ENCODE peak calls at places on chromosomes 6 and 20, in four cellular contexts. Y is lower lobe of right lung, P is upper lobe of right lung, A is HepG2. L is an unnamed sample. For H3K36me3, the result is how much of the 10 kb centered on the place peaks cover.

GRCh38 chr6:146551545-146551944 is 7.9 kb downstream of the RAB32 start:
- DNase-seq in Y (no peak), P (no peak), A (no peak), L (no peak)

GRCh38 chr6:15493437-15494168 is 169.2 kb downstream of the DTNBP1 start:
- DNase-seq in Y (no peak), P (no peak), A (no peak), L (no peak)

GRCh38 chr20:44485830-44486198 is 10.1 kb downstream of the TTPAL start:
- DNase-seq in Y (no peak), P (no peak), A (no peak), L (no peak)

GRCh38 chr6:164763788-164764187 is 545.6 kb downstream of the C6orf118 start:
- DNase-seq in Y (no peak), P (no peak), A (no peak), L (no peak)

GRCh38 chr6:124400600-124400999 is 561.6 kb upstream of the RNF217 start:
- DNase-seq in Y (no peak), P (no peak), A (no peak), L (no peak)

GRCh38 chr6:130766239-130767144 is 60.7 kb upstream of the SMLR1 start:
- DNase-seq in Y (no peak), P (no peak), A (no peak), L (no peak)

GRCh38 chr20:49610701-49611538 is 43.0 kb upstream of the PTGIS start:
- DNase-seq in Y (peak), P (peak), A (peak), L (no peak)

GRCh38 chr20:43442310-43442880 is 15.3 kb upstream of the SRSF6 start:
- DNase-seq in Y (no peak), P (no peak), A (peak), L (no peak)

GRCh38 chr6:157089258-157089657 is 234.1 kb downstream of the TMEM242 start:
- DNase-seq in Y (no peak), P (no peak), A (peak), L (no peak)

GRCh38 chr6:56361812-56362211 is 114.4 kb upstream of the COL21A1 start:
- DNase-seq in Y (no peak), P (no peak), A (no peak), L (no peak)

GRCh38 chr20:16587066-16587465 is 13.8 kb upstream of the KIF16B start:
- DNase-seq in Y (no peak), P (no peak), A (no peak), L (no peak)

GRCh38 chr6:162005375-162005774 is 722.2 kb downstream of the PRKN start:
- DNase-seq in Y (no peak), P (no peak), A (no peak), L (no peak)

GRCh38 chr6:50850223-50850751 is 31.6 kb downstream of the TFAP2B start:
- DNase-seq in Y (no peak), P (no peak), A (no peak), L (no peak)

GRCh38 chr6:81774542-81774941 is 22.1 kb upstream of the TENT5A start:
- DNase-seq in Y (no peak), P (no peak), A (peak), L (peak)

GRCh38 chr6:43636312-43636667 is 650 bp downstream of the MAD2L1BP start:
- DNase-seq in Y (no peak), P (no peak), A (no peak), L (no peak)

GRCh38 chr6:33990061-33990541 is 155.8 kb downstream of the GRM4 start:
- DNase-seq in Y (no peak), P (peak), A (no peak), L (no peak)

GRCh38 chr6:69795469-69796080 is 1.2 kb downstream of the LMBRD1 start:
- DNase-seq in Y (no peak), P (no peak), A (no peak), L (no peak)

GRCh38 chr6:163738725-163739124 is 324.2 kb downstream of the QKI start:
- DNase-seq in Y (no peak), P (no peak), A (no peak), L (no peak)

GRCh38 chr6:43733471-43734293 is 36.3 kb upstream of the VEGFA start:
- DNase-seq in Y (no peak), P (peak), A (no peak), L (no peak)

GRCh38 chr6:903746-904145 is 210.8 kb upstream of the EXOC2 start:
- DNase-seq in Y (no peak), P (no peak), A (no peak), L (peak)

GRCh38 chr6:85459224-85459901 is 9.5 kb downstream of the NT5E start:
- DNase-seq in Y (no peak), P (no peak), A (no peak), L (no peak)

GRCh38 chr6:16533210-16533609 is 228.1 kb downstream of the ATXN1 start:
- DNase-seq in Y (no peak), P (no peak), A (no peak), L (no peak)

GRCh38 chr6:130959938-130960337 is 103.1 kb downstream of the EPB41L2 start:
- DNase-seq in Y (no peak), P (no peak), A (no peak), L (no peak)

GRCh38 chr6:7505196-7505699 is 36.2 kb upstream of the DSP start:
- DNase-seq in Y (no peak), P (no peak), A (peak), L (peak)

GRCh38 chr6:108588586-108588985 is 27.9 kb downstream of the FOXO3 start:
- DNase-seq in Y (no peak), P (no peak), A (no peak), L (no peak)

GRCh38 chr6:163122365-163122764 is 292.2 kb upstream of the QKI start:
- DNase-seq in Y (no peak), P (no peak), A (no peak), L (no peak)

GRCh38 chr20:17964632-17965031 is 4.0 kb downstream of the SNX5 start:
- DNase-seq in Y (no peak), P (no peak), A (no peak), L (no peak)

GRCh38 chr6:104123227-104123626 is 736.5 kb downstream of the HACE1 start:
- DNase-seq in Y (no peak), P (no peak), A (no peak), L (no peak)

GRCh38 chr20:11740975-11741374 is 176.7 kb upstream of the BTBD3 start:
- DNase-seq in Y (no peak), P (no peak), A (no peak), L (no peak)

GRCh38 chr20:25676164-25676809 is 20.4 kb downstream of the ZNF337 start:
- DNase-seq in Y (no peak), P (no peak), A (peak), L (peak)

GRCh38 chr20:25669826-25670422 is 26.7 kb downstream of the ZNF337 start:
- DNase-seq in Y (no peak), P (no peak), A (peak), L (no peak)

GRCh38 chr20:25672659-25673058 is 24.0 kb downstream of the ZNF337 start:
- DNase-seq in Y (no peak), P (no peak), A (no peak), L (no peak)

DNA sequence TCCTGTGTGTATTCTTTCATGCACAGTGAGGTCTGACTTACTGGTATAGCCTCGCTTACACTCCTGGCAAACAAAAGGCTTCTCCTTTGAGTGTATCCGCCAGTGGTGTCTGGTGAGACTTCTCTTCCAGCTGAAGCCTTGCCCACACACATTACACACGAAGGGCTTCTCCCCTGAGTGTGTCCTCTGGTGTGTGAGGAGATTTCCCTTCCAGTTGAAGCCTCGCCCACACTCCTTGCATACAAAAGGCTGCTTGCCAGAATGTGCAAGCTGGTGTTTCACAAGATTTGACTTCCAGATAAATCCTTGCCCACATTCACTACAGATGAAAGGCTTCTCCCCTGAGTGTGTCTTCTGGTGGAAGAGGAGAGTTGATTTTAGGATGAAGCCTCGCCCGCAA is 21.5 kb downstream of the ZNF337 start:
- DNase-seq in Y (no peak), P (no peak), A (no peak), L (no peak)
- H3K36me3 ChIP-seq in Y (half or more), P (half or more), A (under half), L (under half)

GRCh38 chr20:63320041-63320511 is 27.1 kb downstream of the COL20A1 start:
- DNase-seq in Y (peak), P (peak), A (no peak), L (no peak)

GRCh38 chr20:63318391-63319163 is 25.6 kb downstream of the COL20A1 start:
- DNase-seq in Y (no peak), P (peak), A (no peak), L (no peak)

GRCh38 chr20:63320616-63321147 is 27.7 kb downstream of the COL20A1 start:
- DNase-seq in Y (peak), P (peak), A (no peak), L (no peak)

GRCh38 chr20:63317601-63318291 is 24.8 kb downstream of the COL20A1 start:
- DNase-seq in Y (no peak), P (peak), A (no peak), L (no peak)

DNA sequence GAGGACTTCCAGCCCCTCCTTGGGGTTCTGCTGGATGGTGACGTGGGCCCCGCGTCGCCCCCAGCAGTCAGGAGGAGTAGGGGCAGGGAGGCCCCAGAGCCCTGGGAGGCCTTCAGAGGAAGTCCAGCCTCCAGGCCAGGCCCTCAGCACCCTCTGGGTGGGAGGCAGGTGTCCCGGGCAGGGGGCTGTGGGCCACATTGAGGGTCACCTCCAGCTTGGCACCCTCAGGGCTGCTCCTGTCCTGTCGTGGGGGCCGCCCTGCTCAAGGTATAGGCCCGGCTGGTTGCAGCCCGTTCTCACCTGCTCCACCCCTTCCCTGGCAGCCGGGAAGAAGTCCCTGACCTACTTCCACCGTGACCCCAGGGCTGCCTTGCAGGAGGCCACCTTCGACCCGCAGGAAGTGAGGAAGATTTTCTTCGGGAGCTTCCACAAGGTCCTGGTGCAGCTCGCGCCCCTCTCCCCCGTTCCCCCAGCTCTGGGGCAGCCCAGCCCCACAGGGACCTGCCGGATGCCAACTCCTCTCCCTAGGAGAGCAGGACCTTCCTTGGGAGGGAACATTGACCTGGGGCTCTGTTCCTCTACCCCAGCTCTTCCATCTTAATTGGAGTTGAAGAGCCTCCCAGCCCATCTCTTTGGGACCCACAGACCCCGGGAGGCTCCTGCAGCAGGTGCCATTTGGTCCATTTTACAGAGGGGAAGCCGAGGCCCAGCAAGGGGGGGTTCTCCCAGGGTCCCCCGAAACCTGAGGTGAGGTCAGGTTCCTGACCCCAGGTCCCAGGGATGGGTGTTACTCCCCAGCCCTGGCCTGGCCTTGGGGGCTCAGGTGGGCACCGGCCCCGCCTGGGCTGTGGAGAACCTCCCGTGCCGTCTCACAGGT is 26.4 kb downstream of the COL20A1 start:
- DNase-seq in Y (no peak), P (peak), A (no peak), L (no peak)
- TF ChIP-seq CTCF in Y (no peak), P (no peak), A (no peak), L (no peak)

GRCh38 chr6:24322924-24323323 is 34.9 kb downstream of the DCDC2 start:
- DNase-seq in Y (no peak), P (no peak), A (no peak), L (no peak)

GRCh38 chr6:24321538-24322162 is 36.2 kb downstream of the DCDC2 start:
- DNase-seq in Y (no peak), P (no peak), A (no peak), L (no peak)

GRCh38 chr6:24325978-24326377 is 31.9 kb downstream of the DCDC2 start:
- DNase-seq in Y (no peak), P (no peak), A (no peak), L (no peak)

GRCh38 chr6:24324617-24325016 is 33.2 kb downstream of the DCDC2 start:
- DNase-seq in Y (no peak), P (no peak), A (no peak), L (no peak)

DNA sequence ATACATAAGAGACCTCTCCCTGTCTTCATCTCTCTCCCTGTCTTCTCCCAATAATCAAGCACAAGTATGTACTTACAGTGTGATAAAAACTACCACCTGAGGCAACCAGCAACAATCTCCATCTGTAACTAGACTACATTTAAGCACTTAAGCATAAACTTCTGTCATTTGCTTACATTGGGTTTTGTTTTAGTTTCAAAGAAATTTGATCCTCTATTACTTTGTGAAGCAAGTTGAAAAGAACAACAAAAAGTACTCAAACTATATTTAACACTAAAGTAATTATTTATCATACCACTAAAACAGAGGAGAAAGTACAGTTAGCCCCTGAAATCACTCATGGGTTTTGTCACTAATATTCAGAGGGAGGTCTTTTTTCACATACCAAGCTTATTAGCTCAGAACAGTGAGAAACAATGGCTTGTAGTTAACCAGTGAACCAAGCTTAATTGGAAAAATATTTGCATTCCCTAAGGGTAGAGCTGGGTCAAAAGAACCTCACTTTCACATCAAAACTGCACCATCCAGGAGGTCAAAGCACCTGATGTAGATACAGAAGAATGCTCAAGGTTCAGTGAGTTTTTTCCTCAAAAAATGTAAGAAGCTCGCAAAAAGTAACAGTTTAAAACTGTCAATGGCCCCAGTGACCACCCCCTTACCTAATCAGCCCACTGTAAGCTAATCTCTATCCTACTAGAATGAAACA is 34.1 kb downstream of the DCDC2 start:
- DNase-seq in Y (no peak), P (no peak), A (peak), L (peak)
- H3K4me3 ChIP-seq in Y (no peak), P (no peak), A (peak), L (no peak)

DNA sequence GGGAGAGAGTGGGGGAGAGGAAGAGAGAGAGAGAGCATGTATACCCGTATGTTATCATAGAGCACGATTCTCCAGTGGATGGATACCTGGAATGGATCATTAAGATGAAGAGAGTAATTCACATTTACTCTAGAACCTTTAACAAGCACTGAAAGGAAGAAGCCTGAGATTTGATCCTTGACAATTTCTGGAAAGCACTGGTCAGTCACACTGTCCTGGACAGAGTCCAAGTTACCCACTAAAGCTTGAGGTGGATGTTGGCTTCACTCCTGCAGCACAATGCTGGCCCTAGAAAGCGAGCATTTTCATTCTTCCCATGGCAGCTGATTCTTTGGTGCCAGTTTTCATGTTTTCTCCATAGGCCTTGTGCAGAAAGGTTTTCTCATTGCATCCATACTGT is 25.6 kb downstream of the NFYA start:
- DNase-seq in Y (no peak), P (no peak), A (no peak), L (no peak)
- H3K36me3 ChIP-seq in Y (half or more), P (half or more), A (half or more), L (under half)

GRCh38 chr6:37650071-37650481 is 47.6 kb downstream of the MDGA1 start:
- DNase-seq in Y (no peak), P (no peak), A (peak), L (no peak)
- TF ChIP-seq CTCF in Y (no peak), P (no peak), A (peak), L (peak)

GRCh38 chr20:12967932-12968331 is 40.8 kb upstream of the SPTLC3 start:
- DNase-seq in Y (no peak), P (no peak), A (no peak), L (no peak)
- H3K4me3 ChIP-seq in Y (no peak), P (no peak), A (no peak), L (no peak)

DNA sequence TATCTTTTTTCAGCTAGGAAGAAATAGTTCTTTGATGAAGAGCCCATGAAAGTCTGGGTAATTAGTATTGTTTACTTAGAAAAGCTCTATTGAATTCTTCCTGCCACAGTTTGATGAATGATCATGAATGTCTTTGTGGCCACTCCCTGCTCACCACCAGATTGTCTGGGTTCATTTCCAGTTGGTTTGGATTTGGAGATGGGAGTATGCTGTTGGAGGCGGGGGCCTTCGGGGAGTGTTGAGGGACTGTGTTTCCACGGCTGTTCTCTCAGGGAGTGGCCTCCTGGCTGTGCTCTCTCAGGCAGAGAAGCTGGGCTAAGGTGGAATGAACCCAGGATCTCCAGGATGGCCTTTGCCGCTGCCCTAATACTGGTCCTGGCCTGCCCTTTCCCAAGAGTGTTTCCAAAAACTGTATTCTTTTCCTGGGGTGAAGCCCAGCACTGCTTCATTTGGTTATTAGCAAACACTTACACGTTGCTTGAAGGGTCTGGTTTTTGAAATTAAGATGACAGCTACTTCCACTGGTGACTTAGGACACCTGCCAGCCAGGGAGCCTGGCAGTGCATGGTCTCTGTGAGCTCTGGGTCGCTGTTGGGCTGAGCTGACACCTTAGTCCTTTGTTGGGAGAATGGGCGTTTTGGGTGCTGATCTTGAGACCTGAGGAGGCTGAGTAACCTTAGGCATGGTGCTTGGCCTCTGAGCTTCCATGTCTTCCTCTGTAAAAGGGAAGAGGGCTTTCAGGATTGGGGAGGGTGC is 23.2 kb downstream of the PRPF6 start:
- DNase-seq in Y (no peak), P (no peak), A (no peak), L (no peak)
- H3K36me3 ChIP-seq in Y (half or more), P (half or more), A (half or more), L (under half)

DNA sequence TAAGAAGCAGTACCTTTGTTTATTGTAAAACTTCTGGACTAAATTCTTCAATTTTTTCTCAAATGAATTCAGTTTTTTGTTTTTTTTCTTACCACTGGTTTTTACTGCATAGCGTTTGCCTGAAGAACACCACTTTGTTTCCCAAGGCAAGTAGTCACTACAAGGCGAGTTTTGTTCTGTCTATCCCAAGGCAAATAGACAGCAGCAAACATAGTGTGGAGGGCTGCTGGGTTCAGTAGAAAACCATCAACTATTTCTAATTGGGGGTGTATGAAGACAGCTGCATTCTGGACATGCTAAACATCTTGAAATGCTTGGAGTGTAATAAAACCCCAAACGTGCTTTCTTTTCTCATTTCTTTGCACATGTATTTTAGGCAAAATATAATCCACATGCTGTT is 197.4 kb downstream of the ESR1 start:
- DNase-seq in Y (no peak), P (no peak), A (no peak), L (no peak)
- TF ChIP-seq CTCF in Y (no peak), P (no peak), A (no peak), L (no peak)

L was measured in kidney epithelial cell.